ENCODE peak calls at places on chromosomes 11 and 22, in seven cellular contexts. Z, S, N, E, T, F and Q are unnamed samples. For H3K4me1, the result is how much of the 10 kb centered on the place peaks cover.

GRCh38 chr11:113464416-113464815 is 10.8 kb downstream of the DRD2 start:
- DNase-seq in S (no peak), E (no peak), Z (no peak), F (no peak), T (no peak), N (no peak), Q (no peak)

GRCh38 chr11:12205330-12205729 is 94.9 kb downstream of the MICAL2 start:
- DNase-seq in N (no peak), E (no peak), T (no peak), S (no peak), F (no peak), Z (no peak), Q (no peak)

GRCh38 chr11:91295591-91295990 is 929.0 kb upstream of the FAT3 start:
- DNase-seq in Z (no peak), E (no peak), F (no peak), N (no peak), T (no peak), S (no peak), Q (no peak)

GRCh38 chr11:130413383-130414106 is 14.9 kb downstream of the ADAMTS8 start:
- DNase-seq in S (no peak), T (no peak), N (no peak), Z (peak), F (no peak), E (peak), Q (no peak)

GRCh38 chr22:50262460-50262911 is 1.0 kb upstream of the MAPK12 start:
- DNase-seq in E (no peak), N (peak), Z (no peak), T (no peak), S (no peak), F (no peak), Q (no peak)

GRCh38 chr11:31812392-31813241 is 1.5 kb upstream of the PAX6 start:
- DNase-seq in S (no peak), F (no peak), Z (no peak), E (no peak), T (peak), N (no peak), Q (no peak)

GRCh38 chr11:2584812-2585565 is 114.8 kb downstream of the KCNQ1OT1 start:
- DNase-seq in N (no peak), T (no peak), F (no peak), Z (no peak), S (no peak), E (peak), Q (peak)

GRCh38 chr11:128422576-128423370 is 164.6 kb downstream of the ETS1 start:
- DNase-seq in N (no peak), F (peak), Z (no peak), E (no peak), S (no peak), T (peak), Q (peak)

GRCh38 chr11:118396097-118396501 is 5.3 kb upstream of the ATP5MG start:
- DNase-seq in Z (no peak), T (no peak), E (no peak), S (no peak), N (no peak), F (no peak), Q (no peak)

GRCh38 chr11:20599424-20600346 is at the start of gene SLC6A5:
- DNase-seq in S (peak), E (no peak), Z (no peak), F (peak), N (peak), T (peak), Q (no peak)

GRCh38 chr11:69825037-69825834 is 6.0 kb upstream of the FGF3 start:
- DNase-seq in E (no peak), T (no peak), N (no peak), S (no peak), Z (no peak), F (no peak), Q (no peak)
- TF ChIP-seq CTCF in E (no peak), T (no peak), N (no peak), S (no peak), Z (no peak), F (no peak), Q (no peak)

GRCh38 chr11:72730243-72730642 is 22.0 kb downstream of the ARAP1 start:
- DNase-seq in E (no peak), N (no peak), T (no peak), Z (no peak), S (no peak), F (no peak), Q (no peak)
- H3K4me1 ChIP-seq in E (under half), N (under half), T (under half), Z (under half), S (under half), F (under half), Q (half or more)

DNA sequence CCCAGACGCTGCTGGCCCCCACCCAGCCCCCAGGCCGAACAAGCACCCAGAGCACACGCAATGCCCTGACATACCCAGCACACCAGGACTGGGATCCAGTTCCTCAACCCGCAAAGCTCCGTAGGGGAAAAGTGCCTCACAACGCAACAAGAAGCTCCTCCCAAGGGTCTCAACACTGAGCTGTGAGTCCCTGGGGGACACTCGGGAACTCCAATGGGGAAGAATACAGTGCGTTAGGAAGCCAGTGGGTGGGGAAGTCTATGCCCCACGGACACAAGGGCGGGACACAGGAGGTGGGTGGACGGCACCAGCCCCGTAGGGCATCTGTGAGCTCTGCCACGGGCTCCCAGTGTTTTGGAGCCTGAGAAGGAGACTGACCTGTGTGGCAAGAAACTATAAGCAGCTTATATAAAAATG is 1.6 kb downstream of the DEAF1 start:
- DNase-seq in E (no peak), T (peak), F (no peak), N (no peak), Z (no peak), S (no peak), Q (no peak)
- H3K4me3 ChIP-seq in E (peak), T (peak), F (peak), N (peak), Z (peak), S (no peak), Q (peak)

DNA sequence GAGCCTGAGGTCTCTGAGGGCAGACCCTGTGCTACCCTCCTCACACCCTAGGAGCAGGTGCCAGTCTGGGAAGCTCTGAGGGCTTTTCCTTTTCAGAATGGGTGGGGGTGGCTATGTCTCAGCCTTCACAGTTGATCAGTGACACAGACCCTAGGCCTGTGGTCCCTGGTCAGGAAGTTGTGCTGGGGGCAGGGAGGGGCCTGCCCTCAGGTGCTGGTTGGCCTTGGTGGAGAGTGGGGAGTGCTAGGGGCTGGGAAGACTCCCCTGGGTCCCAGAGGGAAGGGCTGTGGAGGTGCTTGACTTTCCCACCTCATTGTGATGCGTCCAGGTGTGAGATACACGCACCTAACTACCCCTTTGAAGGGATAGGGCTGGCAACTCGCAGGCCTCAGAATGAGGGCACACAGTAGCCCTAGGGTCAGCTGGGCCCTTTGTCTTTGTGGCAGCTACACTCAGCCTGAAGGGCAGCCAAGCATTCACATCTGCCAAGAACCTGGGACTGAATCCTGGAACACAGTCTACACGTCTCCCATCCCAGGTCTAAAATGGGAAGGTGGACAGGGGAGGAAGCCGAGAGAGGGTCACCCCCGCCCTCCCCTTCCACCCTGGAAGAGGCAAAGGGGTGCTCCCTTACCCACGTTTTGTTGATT is 31.2 kb upstream of the ATXN10 start:
- DNase-seq in S (no peak), Z (no peak), N (no peak), E (no peak), T (no peak), F (no peak), Q (no peak)
- TF ChIP-seq CTCF in S (no peak), Z (no peak), N (no peak), E (no peak), T (no peak), F (no peak), Q (no peak)

DNA sequence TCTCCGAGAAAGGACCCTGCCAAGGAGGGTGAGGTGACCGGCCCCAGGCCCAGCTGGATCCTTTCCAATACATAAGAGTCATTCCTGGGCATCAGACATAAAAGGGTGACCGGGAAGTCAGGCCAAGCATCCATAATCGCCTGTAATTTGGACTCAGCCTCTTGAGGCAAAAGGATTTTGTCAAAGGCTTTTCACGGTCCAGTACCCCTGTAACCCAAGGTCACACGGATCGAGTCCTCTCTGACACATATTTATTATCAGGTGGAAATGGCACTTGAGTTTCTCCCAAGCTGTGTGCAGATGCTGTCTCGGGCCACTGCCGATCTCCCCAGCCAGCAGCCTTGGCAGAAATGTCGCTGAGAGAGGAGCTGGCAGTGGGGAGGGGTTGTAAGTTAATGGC is 556.5 kb downstream of the MN1 start:
- DNase-seq in T (no peak), E (no peak), Z (no peak), S (peak), N (no peak), F (no peak), Q (no peak)
- H3K4me1 ChIP-seq in T (under half), E (under half), Z (under half), S (under half), N (under half), F (under half), Q (under half)

GRCh38 chr11:6646631-6647281 is 8.9 kb downstream of the DCHS1 start:
- DNase-seq in F (peak), N (no peak), Z (no peak), T (no peak), E (no peak), S (no peak), Q (no peak)
- H3K4me3 ChIP-seq in F (peak), N (no peak), Z (no peak), T (no peak), E (no peak), S (no peak), Q (no peak)